ENCODE peak calls at places on chromosomes 7 and 10, in ten cellular contexts. J is HCT116, L is heart right ventricle, Z is adrenal gland, T is SK-N-SH, I is RWPE1, C is hepatocyte, H is astrocyte, W is HepG2, M is H9. N is an unnamed sample.

GRCh38 chr10:112456533-112456932 is 9.5 kb downstream of the VTI1A start:
- DNase-seq in J (no peak), L (no peak), Z (no peak), T (no peak), I (no peak), C (no peak), H (no peak), W (peak; percentile 9), M (no peak), N (no peak)

GRCh38 chr10:32332299-32332750 is 14.6 kb downstream of the EPC1 start:
- DNase-seq in J (no peak), L (no peak), Z (no peak), T (no peak), I (no peak), C (peak; percentile 59), H (peak; percentile 34), W (no peak), M (no peak), N (no peak)

GRCh38 chr7:118045629-118046028 is 138.3 kb upstream of the LSM8 start:
- DNase-seq in J (no peak), L (no peak), Z (no peak), T (no peak), I (no peak), C (no peak), H (no peak), W (no peak), M (no peak), N (no peak)

GRCh38 chr10:17643339-17643754 is 604 bp upstream of the STAM start:
- DNase-seq in J (no peak), L (peak; percentile 81), Z (peak; percentile 85), T (peak; percentile 72), I (peak; percentile 79), C (peak; percentile 83), H (peak; percentile 76), W (peak; percentile 67), M (peak; percentile 39), N (peak; percentile 22)

GRCh38 chr10:34598972-34599371 is 216.1 kb downstream of the PARD3 start:
- DNase-seq in J (no peak), L (no peak), Z (no peak), T (no peak), I (no peak), C (no peak), H (peak; percentile 48), W (no peak), M (no peak), N (no peak)

GRCh38 chr10:106401161-106401560 is 763.3 kb downstream of the SORCS1 start:
- DNase-seq in J (no peak), L (no peak), Z (no peak), T (no peak), I (peak; percentile 41), C (no peak), H (no peak), W (no peak), M (no peak), N (no peak)

GRCh38 chr7:16494955-16495719 is 29.6 kb upstream of the SOSTDC1 start:
- DNase-seq in J (no peak), L (no peak), Z (no peak), T (no peak), I (no peak), C (no peak), H (no peak), W (no peak), M (no peak), N (no peak)

GRCh38 chr10:23432161-23432560 is 6.7 kb upstream of the OTUD1 start:
- DNase-seq in J (no peak), L (no peak), Z (no peak), T (no peak), I (peak; percentile 20), C (peak; percentile 14), H (no peak), W (no peak), M (no peak), N (no peak)

GRCh38 chr10:105063796-105064195 is 422.7 kb downstream of the SORCS3 start:
- DNase-seq in J (peak; percentile 2), L (no peak), Z (peak; percentile 51), T (peak; percentile 52), I (peak; percentile 26), C (peak; percentile 65), H (peak; percentile 42), W (peak; percentile 5), M (peak; percentile 71), N (peak; percentile 81)

GRCh38 chr10:101367569-101368453 is 13.8 kb downstream of the BTRC start:
- DNase-seq in J (peak; percentile 95), L (no peak), Z (no peak), T (no peak), I (peak; percentile 98), C (no peak), H (peak; percentile 92), W (no peak), M (no peak), N (no peak)

GRCh38 chr10:95906675-95907453 is 911 bp upstream of the CC2D2B start:
- DNase-seq in J (peak; percentile 18), L (peak; percentile 31), Z (peak; percentile 51), T (peak; percentile 51), I (peak; percentile 54), C (peak; percentile 80), H (peak; percentile 58), W (peak; percentile 58), M (peak; percentile 39), N (peak; percentile 54)

GRCh38 chr10:130215076-130215917 is 79.1 kb downstream of the GLRX3 start:
- DNase-seq in J (no peak), L (no peak), Z (no peak), T (no peak), I (no peak), C (no peak), H (no peak), W (no peak), M (no peak), N (no peak)

GRCh38 chr7:34760271-34760670 is 102.3 kb downstream of the NPSR1 start:
- DNase-seq in J (no peak), L (no peak), Z (no peak), T (no peak), I (no peak), C (no peak), H (no peak), W (no peak), M (no peak), N (no peak)

GRCh38 chr7:34758111-34758601 is 100.1 kb downstream of the NPSR1 start:
- DNase-seq in J (no peak), L (no peak), Z (no peak), T (no peak), I (no peak), C (peak; percentile 58), H (no peak), W (peak; percentile 95), M (no peak), N (no peak)

GRCh38 chr7:34761627-34762026 is 103.6 kb downstream of the NPSR1 start:
- DNase-seq in J (no peak), L (no peak), Z (no peak), T (no peak), I (no peak), C (no peak), H (no peak), W (no peak), M (no peak), N (no peak)

GRCh38 chr7:34757570-34758110 is 99.6 kb downstream of the NPSR1 start:
- DNase-seq in J (no peak), L (no peak), Z (no peak), T (no peak), I (no peak), C (no peak), H (no peak), W (no peak), M (no peak), N (no peak)

GRCh38 chr7:34759477-34760125 is 101.6 kb downstream of the NPSR1 start:
- DNase-seq in J (peak; percentile 48), L (no peak), Z (no peak), T (peak; percentile 48), I (peak; percentile 47), C (peak; percentile 57), H (peak; percentile 16), W (peak; percentile 61), M (peak; percentile 40), N (peak; percentile 17)
- H3K27ac ChIP-seq in J (no peak overlapping the region), L (no peak overlapping the region), Z (no peak overlapping the region), T (no peak overlapping the region), I (no peak overlapping the region), C (no peak overlapping the region), H (no peak overlapping the region), W (peak overlapping the region; percentile 21), M (no peak overlapping the region), N (no peak overlapping the region)

GRCh38 chr10:63487990-63488389 is 22.2 kb upstream of the JMJD1C start:
- DNase-seq in J (no peak), L (no peak), Z (no peak), T (no peak), I (no peak), C (no peak), H (no peak), W (peak; percentile 63), M (no peak), N (no peak)
- TF ChIP-seq CTCF in J (no peak), L (no peak), Z (no peak), T (no peak), I (no peak), C (no peak), H (no peak), W (no peak), M (no peak), N (no peak)

GRCh38 chr7:24756989-24757798 is at the start of gene GSDME:
- DNase-seq in J (no peak), L (peak; percentile 47), Z (peak; percentile 55), T (peak; percentile 96), I (peak; percentile 76), C (peak; percentile 90), H (peak; percentile 53), W (peak; percentile 58), M (peak; percentile 76), N (peak; percentile 56)
- H3K27ac ChIP-seq in J (no peak within 1 kb of the TSS), L (peak within 1 kb of the TSS; percentile 86), Z (peak within 1 kb of the TSS; percentile 84), T (peak within 1 kb of the TSS; percentile 83), I (peak within 1 kb of the TSS; percentile 97), C (peak within 1 kb of the TSS; percentile 99), H (peak within 1 kb of the TSS; percentile 71), W (peak within 1 kb of the TSS; percentile 78), M (no peak within 1 kb of the TSS), N (peak within 1 kb of the TSS; percentile 51)

GRCh38 chr7:101996131-101996691 is 178.8 kb downstream of the CUX1 start:
- DNase-seq in J (no peak), L (no peak), Z (no peak), T (no peak), I (no peak), C (no peak), H (no peak), W (no peak), M (no peak), N (no peak)
- TF ChIP-seq CTCF in J (no peak), L (no peak), Z (no peak), T (no peak), I (no peak), C (no peak), H (no peak), W (no peak), M (no peak), N (no peak)

N was measured in WERI-Rb-1.